ENCODE peak calls at places on chromosomes 12 and 14, in six cellular contexts. X is fibroblast of pulmonary artery; Z is left ventricle myocardium inferior; M is body of pancreas; T is effector memory CD4-positive, alpha-beta T cell; L is fibroblast of mammary gland. N is an unnamed sample.

GRCh38 chr14:89000007-89000942 is 175.8 kb downstream of the TTC8 start:
- DNase-seq in X (peak), Z (no peak), M (peak), T (no peak), L (peak), N (no peak)

GRCh38 chr14:100524933-100525243 is 62.3 kb downstream of the BEGAIN start:
- DNase-seq in X (no peak), Z (no peak), M (peak), T (no peak), L (peak), N (no peak)

GRCh38 chr14:65948302-65948701 is 535.8 kb downstream of the FUT8 start:
- DNase-seq in X (no peak), Z (no peak), M (no peak), T (no peak), L (no peak), N (no peak)

GRCh38 chr14:72476657-72477499 is 417.0 kb downstream of the DPF3 start:
- DNase-seq in X (peak), Z (peak), M (no peak), T (peak), L (peak), N (no peak)

GRCh38 chr14:88346048-88346639 is 23.1 kb upstream of the KCNK10 start:
- DNase-seq in X (no peak), Z (no peak), M (no peak), T (no peak), L (no peak), N (no peak)

GRCh38 chr14:74663884-74664283 is 49.0 kb downstream of the AREL1 start:
- DNase-seq in X (no peak), Z (peak), M (no peak), T (no peak), L (peak), N (no peak)

GRCh38 chr12:17528394-17528793 is 561.6 kb downstream of the RERGL start:
- DNase-seq in X (no peak), Z (no peak), M (no peak), T (no peak), L (no peak), N (no peak)

GRCh38 chr12:54683388-54683787 is 35.2 kb upstream of the DCD start:
- DNase-seq in X (no peak), Z (no peak), M (no peak), T (no peak), L (no peak), N (no peak)

GRCh38 chr12:89349814-89350213 is 2.5 kb downstream of the DUSP6 start:
- DNase-seq in X (peak), Z (no peak), M (no peak), T (no peak), L (peak), N (no peak)

GRCh38 chr12:5794156-5794555 is 150.9 kb downstream of the ANO2 start:
- DNase-seq in X (no peak), Z (no peak), M (peak), T (no peak), L (no peak), N (no peak)

GRCh38 chr12:124755801-124756148 is 107.9 kb downstream of the SCARB1 start:
- DNase-seq in X (no peak), Z (no peak), M (no peak), T (no peak), L (no peak), N (no peak)

GRCh38 chr12:65728913-65729793 is 95.1 kb upstream of the HMGA2 start:
- DNase-seq in X (no peak), Z (no peak), M (no peak), T (no peak), L (no peak), N (no peak)

GRCh38 chr14:101060171-101060601 is 156.7 kb upstream of the RTL1 start:
- DNase-seq in X (no peak), Z (no peak), M (no peak), T (no peak), L (no peak), N (no peak)

GRCh38 chr12:51759695-51760094 is 88.8 kb downstream of the FIGNL2 start:
- DNase-seq in X (no peak), Z (no peak), M (no peak), T (no peak), L (peak), N (no peak)

GRCh38 chr12:131929530-131930456 is 717 bp downstream of the PUS1 start:
- DNase-seq in X (no peak), Z (no peak), M (no peak), T (peak), L (no peak), N (no peak)

GRCh38 chr12:69238589-69239285 is 632 bp upstream of the CPSF6 start:
- DNase-seq in X (peak), Z (no peak), M (no peak), T (no peak), L (no peak), N (no peak)

GRCh38 chr12:13100610-13100881 is 2.9 kb downstream of the GSG1 start:
- DNase-seq in X (no peak), Z (no peak), M (no peak), T (no peak), L (no peak), N (no peak)
- H3K4me3 ChIP-seq in X (peak), Z (peak), M (no peak), T (peak), L (no peak), N (peak)

DNA sequence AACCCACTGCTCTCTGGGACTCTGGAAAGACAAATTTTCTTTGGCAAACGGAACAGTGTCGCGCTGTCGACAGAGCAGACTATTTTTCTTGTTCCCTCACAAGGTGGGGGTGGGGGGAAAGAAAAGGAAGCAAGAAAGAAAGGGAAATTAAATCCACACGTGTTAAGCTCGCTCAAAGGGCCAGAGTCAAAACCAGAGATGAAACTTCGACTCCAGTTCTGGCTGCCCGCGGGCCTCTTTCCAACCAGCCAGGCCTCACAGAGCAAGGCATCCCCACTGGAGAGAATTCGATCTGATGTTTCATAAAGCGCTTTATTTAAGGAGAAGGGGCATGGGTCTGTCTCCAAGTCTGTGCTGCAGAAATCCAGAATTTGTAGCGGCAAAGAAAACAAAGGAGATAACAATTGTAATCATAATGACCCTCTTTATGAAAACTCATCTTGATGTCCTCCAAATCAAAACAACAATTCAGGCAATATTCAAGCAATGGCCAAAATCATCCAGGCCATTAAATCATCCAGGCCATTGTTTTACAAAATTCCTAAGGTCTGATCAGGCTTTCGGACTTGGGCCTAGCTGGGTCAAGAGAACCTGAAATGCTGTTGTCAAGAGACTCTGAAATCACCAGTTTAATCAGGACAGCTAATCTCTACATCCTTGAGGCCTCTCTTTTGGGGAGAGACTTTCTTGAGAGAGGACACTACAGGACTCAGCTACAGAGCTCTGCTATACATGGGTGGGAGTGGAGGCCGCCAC is 5.3 kb upstream of the TBX5 start:
- DNase-seq in X (no peak), Z (no peak), M (no peak), T (no peak), L (peak), N (no peak)
- H3K4me3 ChIP-seq in X (no peak), Z (no peak), M (no peak), T (no peak), L (peak), N (no peak)

GRCh38 chr12:130160306-130160705 is 2.0 kb upstream of the FZD10 start:
- DNase-seq in X (no peak), Z (no peak), M (no peak), T (no peak), L (no peak), N (no peak)
- H3K4me3 ChIP-seq in X (no peak), Z (peak), M (no peak), T (no peak), L (no peak), N (peak)

GRCh38 chr12:92396647-92397258 is 251.1 kb upstream of the BTG1 start:
- DNase-seq in X (peak), Z (no peak), M (no peak), T (no peak), L (peak), N (no peak)

GRCh38 chr12:92395322-92395721 is 249.7 kb upstream of the BTG1 start:
- DNase-seq in X (no peak), Z (no peak), M (no peak), T (no peak), L (no peak), N (no peak)

GRCh38 chr12:92402415-92402814 is 256.8 kb upstream of the BTG1 start:
- DNase-seq in X (no peak), Z (no peak), M (no peak), T (no peak), L (no peak), N (no peak)

GRCh38 chr12:92400006-92400405 is 254.4 kb upstream of the BTG1 start:
- DNase-seq in X (no peak), Z (no peak), M (no peak), T (no peak), L (no peak), N (no peak)

DNA sequence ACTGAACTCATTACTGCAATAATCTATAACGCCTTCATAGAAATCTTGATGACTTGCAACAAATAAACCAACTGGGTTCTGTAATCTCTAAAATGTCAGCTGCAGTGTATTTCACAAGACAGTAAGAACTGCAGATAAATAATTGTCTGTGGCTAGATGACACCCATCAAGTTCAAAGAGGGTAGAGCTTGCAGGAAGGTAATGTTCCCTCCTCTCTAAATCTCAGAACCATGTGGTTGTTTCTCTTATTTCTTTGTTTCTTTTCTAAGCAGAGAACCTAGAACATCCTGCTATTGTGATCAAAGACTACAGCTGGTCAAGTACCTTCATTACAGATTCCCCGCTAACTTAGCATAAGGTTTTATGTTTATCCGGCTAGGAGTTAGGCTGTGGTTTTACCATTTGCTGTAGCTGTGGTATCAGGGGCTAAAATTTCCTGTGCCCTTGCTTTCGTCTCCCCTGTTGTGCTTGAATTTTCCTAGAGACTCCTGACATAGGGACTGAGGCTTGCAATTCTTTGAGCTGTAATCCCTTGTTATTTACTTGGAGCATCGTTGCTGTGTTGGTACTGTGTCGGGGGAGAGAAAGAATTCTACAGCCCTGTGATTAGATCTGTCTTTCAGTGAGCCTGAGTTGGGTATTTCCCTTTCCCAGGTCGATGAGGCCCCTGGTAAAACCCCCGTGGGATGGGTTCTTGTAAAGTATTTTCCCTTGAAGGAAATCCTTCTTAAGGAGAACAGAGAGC is 253.1 kb upstream of the BTG1 start:
- DNase-seq in X (no peak), Z (no peak), M (no peak), T (peak), L (no peak), N (no peak)
- H3K4me3 ChIP-seq in X (no peak), Z (no peak), M (no peak), T (no peak), L (no peak), N (no peak)

DNA sequence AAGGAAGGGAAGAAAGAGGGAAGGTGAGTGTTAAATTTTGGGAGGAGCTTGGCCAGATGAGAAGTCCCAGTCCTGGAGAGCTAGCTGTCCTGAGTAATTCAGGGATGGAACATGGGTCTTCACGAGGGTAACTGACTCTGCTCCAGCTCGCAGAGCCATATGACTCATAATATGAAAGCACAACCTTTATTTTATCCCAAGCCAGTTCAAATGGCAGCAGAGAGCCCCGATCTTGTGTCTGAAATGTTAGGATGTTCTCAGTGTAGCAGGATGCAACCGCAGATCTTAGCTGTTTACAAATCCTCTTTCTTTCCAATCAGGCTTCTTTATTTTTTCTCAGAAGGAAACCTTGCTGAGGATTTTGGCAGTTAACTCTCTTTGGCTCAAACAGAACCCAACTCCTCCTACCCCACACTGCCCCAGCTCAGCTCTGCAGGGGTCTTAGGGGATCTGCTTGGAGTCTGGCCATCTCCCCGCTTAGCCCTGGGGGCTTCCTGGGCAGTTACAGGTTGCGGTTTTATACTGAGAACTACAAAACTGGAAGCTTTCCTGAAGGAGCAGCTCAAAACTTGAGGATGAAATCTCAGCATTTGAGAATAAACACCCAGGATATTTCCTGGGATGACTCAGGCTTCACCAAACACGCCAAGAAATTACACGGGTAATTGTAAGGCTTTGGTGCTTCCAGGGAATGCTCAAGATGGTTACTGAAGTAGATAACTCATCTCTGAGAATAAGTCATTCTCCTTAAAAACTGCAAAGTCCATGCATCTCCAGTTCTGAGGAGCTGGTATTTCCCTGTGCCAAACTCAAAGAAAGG is 92.5 kb downstream of the VCPKMT start:
- DNase-seq in X (peak), Z (no peak), M (no peak), T (no peak), L (peak), N (no peak)
- H3K4me3 ChIP-seq in X (peak), Z (no peak), M (no peak), T (no peak), L (peak), N (no peak)

N was measured in esophagus squamous epithelium.